ENCODE peak calls at places on chromosomes 4 and X, in seven cellular contexts. One of them, this sample, is unnamed. For H3K4me1, the result is how much of the 10 kb centered on the place peaks cover.

GRCh38 chrX:154459843-154460242 is 1.8 kb downstream of the PLXNA3 start:
- DNase-seq in HCT116: no peak
- DNase-seq in GM23248: peak
- DNase-seq in SK-N-SH: peak
- DNase-seq in GM23338: no peak
- DNase-seq in OCI-LY7: no peak
- DNase-seq in hepatocyte: no peak
- DNase-seq in this sample: no peak

GRCh38 chr4:14465057-14465456 is 537.2 kb upstream of the CPEB2 start:
- DNase-seq in OCI-LY7: no peak
- DNase-seq in hepatocyte: no peak
- DNase-seq in HCT116: no peak
- DNase-seq in GM23248: no peak
- DNase-seq in GM23338: no peak
- DNase-seq in SK-N-SH: no peak
- DNase-seq in this sample: no peak

GRCh38 chr4:57270350-57270749 is 160.2 kb upstream of the IGFBP7 start:
- DNase-seq in HCT116: no peak
- DNase-seq in GM23248: peak
- DNase-seq in hepatocyte: peak
- DNase-seq in OCI-LY7: no peak
- DNase-seq in GM23338: no peak
- DNase-seq in SK-N-SH: no peak
- DNase-seq in this sample: no peak

GRCh38 chrX:102712967-102713677 is 874 bp downstream of the GPRASP2 start:
- DNase-seq in HCT116: no peak
- DNase-seq in GM23248: peak
- DNase-seq in GM23338: peak
- DNase-seq in SK-N-SH: peak
- DNase-seq in OCI-LY7: no peak
- DNase-seq in hepatocyte: peak
- DNase-seq in this sample: peak

GRCh38 chr4:74444891-74445642 is at the start of gene AREG:
- DNase-seq in HCT116: peak
- DNase-seq in OCI-LY7: peak
- DNase-seq in GM23338: peak
- DNase-seq in hepatocyte: peak
- DNase-seq in SK-N-SH: peak
- DNase-seq in GM23248: peak
- DNase-seq in this sample: peak

GRCh38 chrX:39613997-39614679 is 483.6 kb downstream of the BCOR start:
- DNase-seq in SK-N-SH: peak
- DNase-seq in GM23338: peak
- DNase-seq in GM23248: no peak
- DNase-seq in HCT116: no peak
- DNase-seq in OCI-LY7: no peak
- DNase-seq in hepatocyte: peak
- DNase-seq in this sample: peak

GRCh38 chr4:108030332-108030731 is 40.6 kb downstream of the HADH start:
- DNase-seq in OCI-LY7: peak
- DNase-seq in hepatocyte: peak
- DNase-seq in GM23338: peak
- DNase-seq in SK-N-SH: peak
- DNase-seq in HCT116: peak
- DNase-seq in GM23248: peak
- DNase-seq in this sample: peak

GRCh38 chrX:70452143-70452733 is 7.6 kb downstream of the DLG3 start:
- DNase-seq in HCT116: peak
- DNase-seq in hepatocyte: peak
- DNase-seq in GM23338: peak
- DNase-seq in SK-N-SH: peak
- DNase-seq in OCI-LY7: peak
- DNase-seq in GM23248: peak
- DNase-seq in this sample: peak

GRCh38 chr4:912548-913279 is 19.4 kb downstream of the GAK start:
- DNase-seq in SK-N-SH: no peak
- DNase-seq in hepatocyte: no peak
- DNase-seq in GM23248: no peak
- DNase-seq in GM23338: no peak
- DNase-seq in HCT116: no peak
- DNase-seq in OCI-LY7: no peak
- DNase-seq in this sample: no peak

GRCh38 chr4:173231916-173232315 is 63.3 kb downstream of the GALNT7 start:
- DNase-seq in GM23248: peak
- DNase-seq in OCI-LY7: no peak
- DNase-seq in HCT116: no peak
- DNase-seq in GM23338: no peak
- DNase-seq in hepatocyte: peak
- DNase-seq in SK-N-SH: no peak
- DNase-seq in this sample: no peak

GRCh38 chr4:7239844-7240243 is 47.5 kb downstream of the SORCS2 start:
- DNase-seq in hepatocyte: no peak
- DNase-seq in SK-N-SH: no peak
- DNase-seq in GM23338: no peak
- DNase-seq in OCI-LY7: no peak
- DNase-seq in GM23248: no peak
- DNase-seq in HCT116: no peak
- DNase-seq in this sample: no peak

GRCh38 chrX:34612036-34612435 is 45.0 kb downstream of the TMEM47 start:
- DNase-seq in SK-N-SH: no peak
- DNase-seq in HCT116: no peak
- DNase-seq in GM23338: no peak
- DNase-seq in GM23248: no peak
- DNase-seq in OCI-LY7: no peak
- DNase-seq in hepatocyte: no peak
- DNase-seq in this sample: no peak

GRCh38 chr4:37132351-37132989 is 112.1 kb upstream of the NWD2 start:
- DNase-seq in hepatocyte: no peak
- DNase-seq in SK-N-SH: peak
- DNase-seq in GM23248: no peak
- DNase-seq in HCT116: peak
- DNase-seq in OCI-LY7: no peak
- DNase-seq in GM23338: peak
- DNase-seq in this sample: peak

GRCh38 chr4:98290511-98290910 is 29.3 kb downstream of the RAP1GDS1 start:
- DNase-seq in GM23338: no peak
- DNase-seq in GM23248: peak
- DNase-seq in SK-N-SH: no peak
- DNase-seq in OCI-LY7: no peak
- DNase-seq in hepatocyte: no peak
- DNase-seq in HCT116: no peak
- DNase-seq in this sample: no peak

GRCh38 chrX:57565198-57565597 is 26.6 kb upstream of the ZXDB start:
- DNase-seq in OCI-LY7: no peak
- DNase-seq in SK-N-SH: no peak
- DNase-seq in GM23338: peak
- DNase-seq in HCT116: no peak
- DNase-seq in GM23248: no peak
- DNase-seq in hepatocyte: no peak
- DNase-seq in this sample: no peak

GRCh38 chrX:127577884-127578283 is 474.3 kb downstream of the ACTRT1 start:
- DNase-seq in OCI-LY7: no peak
- DNase-seq in hepatocyte: no peak
- DNase-seq in GM23338: no peak
- DNase-seq in HCT116: no peak
- DNase-seq in SK-N-SH: no peak
- DNase-seq in GM23248: no peak
- DNase-seq in this sample: no peak

GRCh38 chr4:6230827-6231662 is 30.7 kb upstream of the JAKMIP1 start:
- DNase-seq in hepatocyte: no peak
- DNase-seq in HCT116: no peak
- DNase-seq in SK-N-SH: no peak
- DNase-seq in GM23338: no peak
- DNase-seq in GM23248: no peak
- DNase-seq in OCI-LY7: no peak
- DNase-seq in this sample: no peak

GRCh38 chr4:6235012-6235411 is 34.6 kb upstream of the WFS1 start:
- DNase-seq in OCI-LY7: no peak
- DNase-seq in hepatocyte: no peak
- DNase-seq in GM23338: no peak
- DNase-seq in SK-N-SH: no peak
- DNase-seq in GM23248: no peak
- DNase-seq in HCT116: no peak
- DNase-seq in this sample: no peak

GRCh38 chr4:6233943-6234342 is 33.6 kb upstream of the JAKMIP1 start:
- DNase-seq in GM23248: no peak
- DNase-seq in hepatocyte: no peak
- DNase-seq in OCI-LY7: no peak
- DNase-seq in GM23338: no peak
- DNase-seq in HCT116: no peak
- DNase-seq in SK-N-SH: no peak
- DNase-seq in this sample: no peak

GRCh38 chr4:6231663-6232165 is 31.4 kb upstream of the JAKMIP1 start:
- DNase-seq in SK-N-SH: peak
- DNase-seq in GM23248: no peak
- DNase-seq in hepatocyte: no peak
- DNase-seq in GM23338: no peak
- DNase-seq in HCT116: no peak
- DNase-seq in OCI-LY7: no peak
- DNase-seq in this sample: no peak

DNA sequence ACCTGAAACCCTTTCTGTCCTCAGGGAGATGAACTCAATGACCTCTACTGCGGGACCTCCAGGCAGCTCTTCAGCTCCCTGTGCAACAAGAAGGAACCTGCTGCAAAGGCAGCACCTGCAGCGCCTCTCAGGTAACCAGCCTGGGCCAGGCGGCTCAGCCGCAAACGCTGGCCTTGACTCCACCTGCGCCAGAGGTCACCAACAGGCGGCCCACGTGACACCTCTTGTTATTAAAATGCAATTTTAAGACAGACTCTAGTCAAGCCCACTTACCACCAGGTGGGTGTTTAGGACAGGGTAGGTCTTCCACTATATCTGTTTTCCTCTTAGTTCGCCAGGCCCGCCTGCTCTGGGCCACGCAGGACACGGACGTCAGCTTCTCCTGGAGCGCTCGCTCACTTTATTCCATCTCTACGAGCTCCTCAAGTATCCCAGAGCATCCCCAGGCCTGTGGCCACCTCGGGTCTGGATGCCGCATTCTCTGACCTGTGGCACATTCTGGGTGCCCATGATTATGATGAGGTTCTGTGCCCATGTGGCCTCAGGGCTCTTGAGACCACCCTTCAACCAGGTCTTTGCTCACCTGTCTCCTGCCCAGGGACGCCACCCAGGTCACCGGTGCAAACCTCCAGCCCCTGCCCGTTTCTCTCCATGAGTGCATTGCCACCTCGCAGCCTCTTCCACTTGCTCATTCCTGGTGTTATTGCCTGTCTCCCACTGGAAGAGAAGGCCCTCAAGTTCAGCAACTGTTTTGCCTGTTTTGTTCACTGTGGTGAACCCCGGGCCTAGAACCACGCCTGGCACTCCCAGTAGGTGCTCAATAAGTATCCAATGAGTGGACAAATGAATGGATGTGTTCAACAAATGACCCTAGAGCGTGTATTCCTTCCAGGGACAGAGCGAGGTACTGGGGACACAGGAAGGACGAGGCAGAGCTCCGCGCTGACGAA is 32.8 kb upstream of the JAKMIP1 start:
- DNase-seq in GM23248: no peak
- DNase-seq in OCI-LY7: no peak
- DNase-seq in SK-N-SH: no peak
- DNase-seq in HCT116: no peak
- DNase-seq in hepatocyte: no peak
- DNase-seq in GM23338: peak
- DNase-seq in this sample: no peak
- H3K4me1 ChIP-seq in GM23248: under half
- H3K4me1 ChIP-seq in OCI-LY7: under half
- H3K4me1 ChIP-seq in SK-N-SH: under half
- H3K4me1 ChIP-seq in HCT116: under half
- H3K4me1 ChIP-seq in hepatocyte: under half
- H3K4me1 ChIP-seq in GM23338: under half
- H3K4me1 ChIP-seq in this sample: under half

GRCh38 chr4:89021062-89021461 is 35.9 kb downstream of the FAM13A start:
- DNase-seq in HCT116: no peak
- DNase-seq in OCI-LY7: no peak
- DNase-seq in GM23338: no peak
- DNase-seq in GM23248: no peak
- DNase-seq in SK-N-SH: no peak
- DNase-seq in hepatocyte: no peak
- DNase-seq in this sample: no peak
- TF ChIP-seq EZH2phosphoT487 in HCT116: no peak
- TF ChIP-seq EZH2phosphoT487 in OCI-LY7: no peak
- TF ChIP-seq EZH2phosphoT487 in GM23338: no peak
- TF ChIP-seq EZH2phosphoT487 in GM23248: no peak
- TF ChIP-seq EZH2phosphoT487 in SK-N-SH: no peak
- TF ChIP-seq EZH2phosphoT487 in hepatocyte: no peak
- TF ChIP-seq EZH2phosphoT487 in this sample: no peak

DNA sequence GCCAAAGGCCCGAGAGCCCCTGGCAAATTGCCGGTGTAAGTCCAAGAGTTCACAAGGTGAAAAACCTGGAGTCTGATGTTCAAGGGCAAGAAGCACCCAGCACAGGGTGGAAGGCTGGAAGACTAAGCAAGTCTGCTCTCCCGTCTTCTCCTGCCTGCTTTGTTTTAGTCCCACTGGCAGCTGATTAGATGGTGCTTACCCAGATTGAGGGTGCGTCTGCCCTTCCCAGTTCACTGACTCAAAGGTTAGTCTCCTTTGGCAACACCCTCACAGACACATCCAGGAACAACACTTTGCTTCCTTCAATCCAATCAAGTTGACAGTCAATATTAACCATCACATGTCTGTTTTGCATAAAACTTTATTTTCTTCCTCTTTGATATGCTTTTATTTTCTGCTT is 157.4 kb downstream of the HS3ST1 start:
- DNase-seq in SK-N-SH: no peak
- DNase-seq in GM23338: no peak
- DNase-seq in HCT116: no peak
- DNase-seq in GM23248: no peak
- DNase-seq in OCI-LY7: no peak
- DNase-seq in hepatocyte: peak
- DNase-seq in this sample: no peak
- H3K27ac ChIP-seq in SK-N-SH: no peak
- H3K27ac ChIP-seq in GM23338: no peak
- H3K27ac ChIP-seq in HCT116: no peak
- H3K27ac ChIP-seq in GM23248: no peak
- H3K27ac ChIP-seq in OCI-LY7: no peak
- H3K27ac ChIP-seq in hepatocyte: no peak
- H3K27ac ChIP-seq in this sample: no peak

GRCh38 chrX:21799767-21800166 is 39.6 kb upstream of the MBTPS2 start:
- DNase-seq in GM23248: no peak
- DNase-seq in hepatocyte: no peak
- DNase-seq in OCI-LY7: no peak
- DNase-seq in SK-N-SH: no peak
- DNase-seq in GM23338: no peak
- DNase-seq in HCT116: no peak
- DNase-seq in this sample: no peak

GRCh38 chrX:21800344-21800770 is 39.1 kb upstream of the MBTPS2 start:
- DNase-seq in OCI-LY7: no peak
- DNase-seq in GM23248: peak
- DNase-seq in hepatocyte: no peak
- DNase-seq in GM23338: no peak
- DNase-seq in SK-N-SH: no peak
- DNase-seq in HCT116: no peak
- DNase-seq in this sample: no peak

GRCh38 chrX:21802844-21803243 is 36.6 kb upstream of the MBTPS2 start:
- DNase-seq in SK-N-SH: no peak
- DNase-seq in OCI-LY7: no peak
- DNase-seq in GM23338: no peak
- DNase-seq in hepatocyte: no peak
- DNase-seq in GM23248: no peak
- DNase-seq in HCT116: no peak
- DNase-seq in this sample: no peak

GRCh38 chrX:21798677-21799219 is 40.7 kb upstream of the MBTPS2 start:
- DNase-seq in GM23248: peak
- DNase-seq in HCT116: peak
- DNase-seq in GM23338: no peak
- DNase-seq in hepatocyte: peak
- DNase-seq in SK-N-SH: no peak
- DNase-seq in OCI-LY7: no peak
- DNase-seq in this sample: no peak

GRCh38 chrX:21802054-21802660 is 37.3 kb upstream of the MBTPS2 start:
- DNase-seq in hepatocyte: peak
- DNase-seq in SK-N-SH: no peak
- DNase-seq in OCI-LY7: no peak
- DNase-seq in HCT116: no peak
- DNase-seq in GM23338: no peak
- DNase-seq in GM23248: no peak
- DNase-seq in this sample: no peak
- H3K4me1 ChIP-seq in hepatocyte: under half
- H3K4me1 ChIP-seq in SK-N-SH: under half
- H3K4me1 ChIP-seq in OCI-LY7: under half
- H3K4me1 ChIP-seq in HCT116: under half
- H3K4me1 ChIP-seq in GM23338: under half
- H3K4me1 ChIP-seq in GM23248: under half
- H3K4me1 ChIP-seq in this sample: under half

This sample was measured in neural progenitor cell.